ENCODE peak calls at places on chromosomes 4 and X, in five cellular contexts. X is Peyer's patch; I is CD4-positive, CD25-positive, alpha-beta regulatory T cell; U is RWPE1; Y is GM23248. D is an unnamed sample.

GRCh38 chrX:136754641-136755040 is 26.1 kb downstream of the ARHGEF6 start:
- DNase-seq in X (no peak), I (peak; percentile 29), U (no peak), Y (no peak), D (no peak)

GRCh38 chrX:110858565-110858964 is 62.9 kb upstream of the CHRDL1 start:
- DNase-seq in X (no peak), I (no peak), U (no peak), Y (no peak), D (no peak)

GRCh38 chr4:89119836-89120235 is 8.5 kb downstream of the TIGD2 start:
- DNase-seq in X (no peak), I (no peak), U (no peak), Y (peak; percentile 36), D (no peak)

GRCh38 chr4:174222266-174222872 is 61.1 kb downstream of the FBXO8 start:
- DNase-seq in X (no peak), I (peak; percentile 34), U (peak; percentile 23), Y (peak; percentile 51), D (no peak)

GRCh38 chr4:77817304-77818076 is 1.7 kb downstream of the CNOT6L start:
- DNase-seq in X (peak; percentile 66), I (no peak), U (no peak), Y (peak; percentile 53), D (no peak)

GRCh38 chrX:109448539-109448938 is 33.3 kb downstream of the GUCY2F start:
- DNase-seq in X (no peak), I (no peak), U (no peak), Y (peak; percentile 0), D (no peak)

GRCh38 chr4:41134581-41134980 is 79.8 kb downstream of the APBB2 start:
- DNase-seq in X (no peak), I (no peak), U (no peak), Y (peak; percentile 29), D (no peak)

GRCh38 chrX:130715299-130715698 is 187.7 kb downstream of the ENOX2 start:
- DNase-seq in X (no peak), I (no peak), U (no peak), Y (peak; percentile 58), D (no peak)

GRCh38 chr4:58139269-58139668 is 1029.1 kb upstream of the IGFBP7 start:
- DNase-seq in X (no peak), I (no peak), U (no peak), Y (no peak), D (no peak)

GRCh38 chrX:44506688-44507087 is 36.0 kb downstream of the FUNDC1 start:
- DNase-seq in X (no peak), I (no peak), U (no peak), Y (no peak), D (no peak)

GRCh38 chrX:130173190-130173895 is 1.6 kb downstream of the RAB33A start:
- DNase-seq in X (peak; percentile 63), I (peak; percentile 57), U (no peak), Y (peak; percentile 85), D (no peak)

GRCh38 chr4:75561789-75562188 is 5.9 kb downstream of the ODAPH start:
- DNase-seq in X (no peak), I (no peak), U (no peak), Y (no peak), D (peak; percentile 41)

GRCh38 chrX:125782184-125782583 is 383.9 kb downstream of the DCAF12L2 start:
- DNase-seq in X (no peak), I (no peak), U (no peak), Y (no peak), D (no peak)

GRCh38 chr4:140726776-140727500 is 29.2 kb downstream of the TBC1D9 start:
- DNase-seq in X (no peak), I (no peak), U (no peak), Y (peak; percentile 4), D (no peak)

GRCh38 chrX:110086916-110087484 is 84.1 kb downstream of the TMEM164 start:
- DNase-seq in X (no peak), I (no peak), U (peak; percentile 68), Y (peak; percentile 90), D (no peak)

GRCh38 chr4:52984469-52984868 is 122.4 kb downstream of the RASL11B start:
- DNase-seq in X (no peak), I (no peak), U (no peak), Y (peak; percentile 50), D (no peak)

GRCh38 chrX:149829751-149830191 is 48.0 kb downstream of the MAGEA9 start:
- DNase-seq in X (no peak), I (no peak), U (peak; percentile 6), Y (peak; percentile 59), D (no peak)

GRCh38 chr4:163343604-163344146 is at the start of gene NPY5R:
- DNase-seq in X (no peak), I (no peak), U (no peak), Y (no peak), D (no peak)

GRCh38 chr4:147286846-147287587 is 193.9 kb upstream of the EDNRA start:
- DNase-seq in X (no peak), I (no peak), U (no peak), Y (no peak), D (no peak)

GRCh38 chr4:83677656-83678055 is 141.7 kb downstream of the GPAT3 start:
- DNase-seq in X (no peak), I (no peak), U (no peak), Y (peak; percentile 83), D (no peak)

GRCh38 chr4:60579335-60579734 is 620.8 kb upstream of the ADGRL3 start:
- DNase-seq in X (no peak), I (no peak), U (peak; percentile 17), Y (no peak), D (no peak)

GRCh38 chrX:48972214-48973164 is 845 bp upstream of the KCND1 start:
- DNase-seq in X (peak; percentile 70), I (peak; percentile 46), U (no peak), Y (peak; percentile 59), D (peak; percentile 34)

GRCh38 chr4:185283723-185284122 is 74.3 kb downstream of the SNX25 start:
- DNase-seq in X (no peak), I (no peak), U (peak; percentile 45), Y (peak; percentile 52), D (no peak)

GRCh38 chr4:178329226-178329872 is 887.1 kb upstream of the AGA start:
- DNase-seq in X (no peak), I (no peak), U (no peak), Y (no peak), D (no peak)

GRCh38 chrX:95505721-95506120 is 1178.9 kb upstream of the DIAPH2 start:
- DNase-seq in X (no peak), I (no peak), U (no peak), Y (no peak), D (no peak)

GRCh38 chrX:75365243-75365975 is 91.5 kb downstream of the UPRT start:
- DNase-seq in X (no peak), I (no peak), U (no peak), Y (no peak), D (no peak)

GRCh38 chr4:168511780-168512467 is 15.1 kb downstream of the PALLD start:
- DNase-seq in X (peak; percentile 56), I (peak; percentile 85), U (no peak), Y (no peak), D (no peak)

GRCh38 chr4:81214518-81215218 is 354 bp downstream of the PRKG2 start:
- DNase-seq in X (no peak), I (peak; percentile 1), U (peak; percentile 13), Y (peak; percentile 69), D (peak; percentile 38)

GRCh38 chrX:24285082-24285481 is 28.8 kb downstream of the SUPT20HL2 start:
- DNase-seq in X (no peak), I (no peak), U (no peak), Y (no peak), D (no peak)

GRCh38 chrX:31228415-31228832 is 156.6 kb upstream of the FTHL17 start:
- DNase-seq in X (no peak), I (no peak), U (no peak), Y (peak; percentile 84), D (peak; percentile 37)

GRCh38 chrX:140505421-140506337 is 810 bp upstream of the SOX3 start:
- DNase-seq in X (no peak), I (no peak), U (no peak), Y (no peak), D (no peak)
- H3K27ac ChIP-seq in X (no peak overlapping the region), I (no peak overlapping the region), U (no peak overlapping the region), Y (no peak overlapping the region), D (no peak overlapping the region)

GRCh38 chrX:40298569-40298968 is 200.8 kb upstream of the BCOR start:
- DNase-seq in X (no peak), I (no peak), U (no peak), Y (no peak), D (no peak)

GRCh38 chrX:40299028-40299479 is 201.3 kb upstream of the BCOR start:
- DNase-seq in X (no peak), I (no peak), U (no peak), Y (peak; percentile 26), D (no peak)

GRCh38 chrX:40297949-40298539 is 200.3 kb upstream of the BCOR start:
- DNase-seq in X (no peak), I (no peak), U (no peak), Y (no peak), D (no peak)

GRCh38 chrX:40300286-40300890 is 202.6 kb upstream of the BCOR start:
- DNase-seq in X (no peak), I (peak; percentile 43), U (no peak), Y (no peak), D (no peak)

DNA sequence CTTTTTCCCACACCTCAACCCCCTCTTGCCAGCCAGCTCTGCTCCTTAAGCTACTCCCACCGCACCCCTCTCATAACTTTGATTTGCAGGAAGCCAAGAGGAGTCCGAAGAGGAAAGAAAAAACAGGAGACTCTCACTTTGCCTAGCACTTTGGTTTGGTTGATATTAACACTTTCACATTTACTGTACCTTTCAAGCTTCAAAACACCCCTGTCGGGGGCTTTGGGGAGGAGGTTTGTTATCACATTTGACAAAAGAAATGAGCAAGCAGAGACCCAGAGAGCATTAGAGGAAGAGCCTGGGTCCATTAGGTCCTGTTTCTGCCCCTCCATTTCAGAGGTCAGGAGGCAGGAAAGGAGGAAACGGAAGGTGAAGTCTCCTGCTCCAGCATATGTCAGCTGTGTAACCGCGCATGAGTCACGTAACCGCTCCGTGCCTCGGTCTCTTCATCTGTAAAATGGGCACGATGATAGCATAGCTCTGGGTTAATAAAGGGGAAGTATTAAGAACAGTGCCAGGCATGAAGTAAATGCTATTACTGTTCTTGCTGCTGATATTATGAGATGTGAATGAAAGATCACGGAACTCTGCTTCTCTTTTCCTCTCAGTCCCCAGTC is 201.9 kb upstream of the BCOR start:
- DNase-seq in X (no peak), I (peak; percentile 39), U (no peak), Y (no peak), D (no peak)
- H3K27ac ChIP-seq in X (no peak overlapping the region), I (no peak overlapping the region), U (no peak overlapping the region), Y (no peak overlapping the region), D (no peak overlapping the region)

GRCh38 chr4:56078866-56079265 is 130.1 kb downstream of the CEP135 start:
- DNase-seq in X (no peak), I (no peak), U (no peak), Y (no peak), D (no peak)

GRCh38 chr4:56082809-56083208 is 134.1 kb downstream of the CEP135 start:
- DNase-seq in X (no peak), I (no peak), U (no peak), Y (no peak), D (no peak)

GRCh38 chr4:56084849-56085248 is 136.1 kb downstream of the CEP135 start:
- DNase-seq in X (no peak), I (no peak), U (no peak), Y (no peak), D (no peak)

GRCh38 chr4:56077676-56078075 is 128.9 kb downstream of the CEP135 start:
- DNase-seq in X (no peak), I (no peak), U (no peak), Y (no peak), D (no peak)

GRCh38 chr4:56080384-56080783 is 131.6 kb downstream of the CEP135 start:
- DNase-seq in X (no peak), I (no peak), U (no peak), Y (no peak), D (no peak)
- H3K27ac ChIP-seq in X (no peak overlapping the region), I (no peak overlapping the region), U (no peak overlapping the region), Y (no peak overlapping the region), D (no peak overlapping the region)

GRCh38 chr4:76767983-76768382 is 130.0 kb downstream of the SOWAHB start:
- DNase-seq in X (no peak), I (no peak), U (no peak), Y (peak; percentile 47), D (no peak)
- H3K27ac ChIP-seq in X (no peak overlapping the region), I (no peak overlapping the region), U (no peak overlapping the region), Y (peak overlapping the region; percentile 54), D (no peak overlapping the region)

D was measured in lung.